ENCODE peak calls at places on chromosomes 16 and 17, in eight cellular contexts. P, D, Q, B, L, I, K and Y are unnamed samples. For H3K4me1 and H3K9me3, the result is how much of the 10 kb centered on the place peaks cover.

GRCh38 chr17:76597156-76598003 is 11.7 kb upstream of the ST6GALNAC2 start:
- DNase-seq in P (no peak), D (peak), Q (no peak), B (peak), L (no peak), I (no peak), K (peak), Y (no peak)

GRCh38 chr17:5499790-5500189 is 13.4 kb downstream of the MIS12 start:
- DNase-seq in P (no peak), D (no peak), Q (no peak), B (no peak), L (no peak), I (no peak), K (no peak), Y (no peak)

GRCh38 chr17:43453331-43453812 is 30.4 kb upstream of the DHX8 start:
- DNase-seq in P (peak), D (no peak), Q (peak), B (no peak), L (no peak), I (no peak), K (no peak), Y (no peak)

GRCh38 chr17:45286286-45286685 is 24.4 kb upstream of the SPATA32 start:
- DNase-seq in P (no peak), D (no peak), Q (no peak), B (no peak), L (no peak), I (no peak), K (no peak), Y (no peak)

GRCh38 chr16:47460755-47461597 is at the start of the genes ITFG1 and PHKB:
- DNase-seq in P (peak), D (peak), Q (peak), B (peak), L (peak), I (peak), K (peak), Y (peak)

GRCh38 chr17:40243756-40244155 is 24.7 kb downstream of the WIPF2 start:
- DNase-seq in P (no peak), D (no peak), Q (no peak), B (no peak), L (no peak), I (no peak), K (no peak), Y (no peak)

GRCh38 chr17:49995055-49995738 is at the start of gene DLX3:
- DNase-seq in P (peak), D (no peak), Q (peak), B (peak), L (no peak), I (no peak), K (peak), Y (peak)

GRCh38 chr16:11949527-11949926 is 7.7 kb upstream of the NPIPB2 start:
- DNase-seq in P (no peak), D (peak), Q (peak), B (no peak), L (peak), I (peak), K (peak), Y (peak)

GRCh38 chr17:6526362-6527152 is 29.8 kb downstream of the PITPNM3 start:
- DNase-seq in P (no peak), D (no peak), Q (peak), B (no peak), L (no peak), I (no peak), K (no peak), Y (no peak)

GRCh38 chr17:29664743-29665479 is 42.2 kb upstream of the CORO6 start:
- DNase-seq in P (no peak), D (no peak), Q (peak), B (no peak), L (no peak), I (peak), K (no peak), Y (peak)

GRCh38 chr17:38509008-38509771 is 80.9 kb downstream of the ARHGAP23 start:
- DNase-seq in P (peak), D (peak), Q (peak), B (peak), L (peak), I (peak), K (peak), Y (peak)

GRCh38 chr17:65345261-65346060 is 208.3 kb downstream of the RGS9 start:
- DNase-seq in P (no peak), D (no peak), Q (no peak), B (no peak), L (peak), I (no peak), K (no peak), Y (no peak)

GRCh38 chr17:70202840-70203239 is 33.5 kb downstream of the KCNJ2 start:
- DNase-seq in P (no peak), D (no peak), Q (no peak), B (no peak), L (no peak), I (no peak), K (no peak), Y (no peak)

GRCh38 chr17:50329716-50330115 is 16.2 kb upstream of the XYLT2 start:
- DNase-seq in P (no peak), D (no peak), Q (no peak), B (no peak), L (no peak), I (no peak), K (no peak), Y (no peak)

GRCh38 chr17:66523378-66524174 is 221.2 kb downstream of the PRKCA start:
- DNase-seq in P (no peak), D (no peak), Q (peak), B (no peak), L (no peak), I (no peak), K (no peak), Y (no peak)

GRCh38 chr17:45752246-45752645 is 31.9 kb upstream of the CRHR1 start:
- DNase-seq in P (no peak), D (no peak), Q (no peak), B (no peak), L (no peak), I (no peak), K (no peak), Y (no peak)

GRCh38 chr16:53048139-53048915 is 4.4 kb downstream of the CHD9NB start:
- DNase-seq in P (no peak), D (peak), Q (no peak), B (no peak), L (no peak), I (no peak), K (no peak), Y (peak)

GRCh38 chr17:39209317-39210092 is 9.4 kb downstream of the RPL19 start:
- DNase-seq in P (peak), D (no peak), Q (peak), B (peak), L (peak), I (no peak), K (peak), Y (no peak)

GRCh38 chr16:83972256-83973008 is 4.4 kb downstream of the NECAB2 start:
- DNase-seq in P (no peak), D (no peak), Q (no peak), B (no peak), L (no peak), I (no peak), K (no peak), Y (no peak)

GRCh38 chr16:81821422-81822128 is 42.5 kb downstream of the PLCG2 start:
- DNase-seq in P (no peak), D (no peak), Q (no peak), B (no peak), L (no peak), I (no peak), K (no peak), Y (no peak)

GRCh38 chr16:14291941-14292825 is 221.1 kb downstream of the MRTFB start:
- DNase-seq in P (no peak), D (no peak), Q (no peak), B (no peak), L (no peak), I (no peak), K (no peak), Y (no peak)

GRCh38 chr17:1241904-1242303 is 28.3 kb upstream of the BHLHA9 start:
- DNase-seq in P (no peak), D (no peak), Q (peak), B (peak), L (no peak), I (no peak), K (no peak), Y (no peak)

GRCh38 chr17:40818733-40819527 is 3.5 kb downstream of the KRT10 start:
- DNase-seq in P (peak), D (peak), Q (peak), B (peak), L (peak), I (peak), K (peak), Y (peak)

GRCh38 chr17:21020622-21021021 is 22.2 kb downstream of the USP22 start:
- DNase-seq in P (no peak), D (no peak), Q (no peak), B (no peak), L (no peak), I (no peak), K (no peak), Y (no peak)

GRCh38 chr16:53022374-53022773 is 30.3 kb downstream of the CHD9NB start:
- DNase-seq in P (peak), D (peak), Q (peak), B (no peak), L (no peak), I (peak), K (no peak), Y (peak)

GRCh38 chr17:78940708-78941107 is 15.5 kb upstream of the TIMP2 start:
- DNase-seq in P (no peak), D (peak), Q (no peak), B (no peak), L (no peak), I (no peak), K (no peak), Y (peak)

GRCh38 chr16:79767597-79768280 is 167.2 kb upstream of the MAF start:
- DNase-seq in P (no peak), D (peak), Q (peak), B (no peak), L (no peak), I (no peak), K (no peak), Y (no peak)

GRCh38 chr17:67211742-67212141 is 33.3 kb downstream of the HELZ start:
- DNase-seq in P (no peak), D (peak), Q (peak), B (no peak), L (no peak), I (no peak), K (no peak), Y (no peak)

GRCh38 chr16:67028555-67029248 is at the start of gene CBFB:
- DNase-seq in P (peak), D (peak), Q (peak), B (peak), L (peak), I (peak), K (peak), Y (peak)
- TF ChIP-seq CTCF in P (peak), D (peak), Q (no peak), B (no peak), L (no peak), I (peak), K (peak), Y (peak)

DNA sequence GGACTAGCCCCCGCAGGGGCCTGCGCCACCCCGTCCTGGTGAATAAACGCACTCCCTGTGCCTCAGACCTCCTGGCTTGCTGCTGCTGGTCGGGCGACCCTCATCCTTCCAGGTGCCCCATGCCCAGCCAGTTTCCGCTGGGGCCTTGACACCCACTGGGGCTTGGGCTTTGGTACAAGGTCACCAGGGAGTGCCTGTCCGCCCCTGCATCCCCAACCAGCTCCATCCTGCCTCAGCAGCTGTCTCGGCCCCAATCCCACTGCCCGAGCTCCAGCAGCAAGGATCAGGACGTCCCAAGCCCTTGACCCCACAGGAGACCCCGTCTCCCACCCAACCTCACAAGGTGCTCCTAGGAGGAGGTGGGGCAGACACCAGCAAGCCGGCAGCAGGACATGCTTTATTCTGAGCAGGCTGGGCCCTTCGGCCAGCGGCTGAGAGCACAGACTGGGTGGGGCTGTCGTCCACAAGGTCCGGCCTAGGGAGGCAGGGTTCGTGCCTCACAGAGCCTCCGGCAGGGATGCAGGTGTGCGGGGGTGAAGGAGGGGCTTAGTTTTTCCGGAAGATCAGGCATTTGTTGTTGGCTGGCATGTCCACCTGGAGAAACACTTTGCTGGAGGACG is 1.9 kb downstream of the METTL26 start:
- DNase-seq in P (no peak), D (no peak), Q (no peak), B (no peak), L (no peak), I (no peak), K (no peak), Y (no peak)
- H3K4me1 ChIP-seq in P (half or more), D (under half), Q (under half), B (under half), L (under half), I (under half), K (under half), Y (under half)

GRCh38 chr16:57600048-57600835 is 28.2 kb upstream of the ADGRG1 start:
- DNase-seq in P (peak), D (peak), Q (peak), B (no peak), L (peak), I (peak), K (peak), Y (peak)
- H3K9me3 ChIP-seq in P (under half), D (under half), Q (under half), B (under half), L (under half), I (under half), K (under half), Y (under half)

GRCh38 chr16:17998550-17998949 is 338.0 kb downstream of the NPIPA8 start:
- DNase-seq in P (no peak), D (no peak), Q (no peak), B (no peak), L (no peak), I (no peak), K (no peak), Y (no peak)
- TF ChIP-seq CTCF in P (no peak), D (no peak), Q (no peak), B (no peak), L (no peak), I (no peak), K (no peak), Y (no peak)

DNA sequence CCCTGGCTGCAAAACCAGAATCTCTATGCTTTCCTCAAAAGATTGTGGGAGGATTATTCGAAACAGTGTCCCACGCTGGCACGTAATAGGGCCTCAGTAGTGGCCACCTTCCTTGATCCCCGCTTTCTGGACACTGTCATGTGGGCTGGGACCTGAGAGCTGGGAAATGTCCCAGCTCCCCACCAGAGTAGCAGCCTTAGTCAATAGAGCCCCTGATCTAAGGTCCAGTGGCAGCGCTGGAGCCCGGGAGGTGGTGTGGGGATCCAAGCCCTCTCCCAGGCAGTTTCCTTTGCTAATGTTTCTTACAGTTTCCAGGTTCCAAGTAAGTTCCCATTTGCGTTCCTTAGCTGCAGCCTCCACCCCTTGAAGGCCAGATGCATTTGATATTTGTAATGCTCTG is 69.7 kb downstream of the CCDC182 start:
- DNase-seq in P (no peak), D (no peak), Q (no peak), B (no peak), L (no peak), I (no peak), K (no peak), Y (no peak)
- H3K4me1 ChIP-seq in P (under half), D (under half), Q (under half), B (under half), L (under half), I (under half), K (under half), Y (under half)